ENCODE peak calls at places on chromosomes 4 and X, in six cellular contexts. Z is A549, C is endothelial cell of umbilical vein, N is K562, E is GM12878, B is HepG2. L is an unnamed sample.

GRCh38 chrX:129791961-129792570 is 12.3 kb downstream of the SASH3 start:
- DNase-seq in E (no peak), N (no peak), B (no peak), C (no peak), Z (no peak), L (no peak)

GRCh38 chr4:2660596-2661211 is 95.4 kb downstream of the TNIP2 start:
- DNase-seq in N (no peak), Z (no peak), B (no peak), C (no peak), E (no peak), L (no peak)

GRCh38 chr4:42855779-42856178 is 36.7 kb upstream of the GRXCR1 start:
- DNase-seq in C (no peak), E (no peak), B (no peak), N (no peak), Z (no peak), L (peak; percentile 8)

GRCh38 chr4:126051709-126052424 is 737.1 kb downstream of the FAT4 start:
- DNase-seq in B (no peak), E (no peak), Z (no peak), N (no peak), C (peak; percentile 60), L (no peak)

GRCh38 chr4:157221895-157222763 is 1.6 kb downstream of the GRIA2 start:
- DNase-seq in E (no peak), C (peak; percentile 11), Z (no peak), B (no peak), N (no peak), L (no peak)

GRCh38 chr4:107213880-107214279 is 177.8 kb upstream of the DKK2 start:
- DNase-seq in E (no peak), Z (no peak), B (no peak), C (no peak), N (no peak), L (no peak)

GRCh38 chrX:104187931-104188330 is 21.7 kb downstream of the FAM199X start:
- DNase-seq in Z (no peak), N (no peak), B (no peak), E (no peak), C (no peak), L (no peak)

GRCh38 chrX:43971966-43972961 is 926 bp downstream of the NDP start:
- DNase-seq in C (peak; percentile 40), Z (no peak), B (no peak), E (no peak), N (no peak), L (no peak)

GRCh38 chr4:186217733-186218293 is 9.5 kb upstream of the KLKB1 start:
- DNase-seq in B (no peak), C (no peak), E (no peak), Z (no peak), N (no peak), L (no peak)

GRCh38 chr4:5051210-5051691 is at the start of gene STK32B:
- DNase-seq in C (peak; percentile 63), Z (peak; percentile 64), E (no peak), N (peak; percentile 67), B (no peak), L (peak; percentile 93)

GRCh38 chrX:154321624-154322023 is 26.0 kb downstream of the TKTL1 start:
- DNase-seq in B (peak; percentile 5), C (no peak), E (no peak), Z (no peak), N (peak; percentile 17), L (no peak)

GRCh38 chr4:14022428-14022827 is 394.9 kb upstream of the BOD1L1 start:
- DNase-seq in Z (no peak), C (no peak), B (no peak), N (no peak), E (no peak), L (no peak)

GRCh38 chrX:68440940-68441339 is 7.6 kb upstream of the OPHN1 start:
- DNase-seq in B (peak; percentile 12), Z (no peak), N (peak; percentile 20), C (peak; percentile 85), E (no peak), L (no peak)

DNA sequence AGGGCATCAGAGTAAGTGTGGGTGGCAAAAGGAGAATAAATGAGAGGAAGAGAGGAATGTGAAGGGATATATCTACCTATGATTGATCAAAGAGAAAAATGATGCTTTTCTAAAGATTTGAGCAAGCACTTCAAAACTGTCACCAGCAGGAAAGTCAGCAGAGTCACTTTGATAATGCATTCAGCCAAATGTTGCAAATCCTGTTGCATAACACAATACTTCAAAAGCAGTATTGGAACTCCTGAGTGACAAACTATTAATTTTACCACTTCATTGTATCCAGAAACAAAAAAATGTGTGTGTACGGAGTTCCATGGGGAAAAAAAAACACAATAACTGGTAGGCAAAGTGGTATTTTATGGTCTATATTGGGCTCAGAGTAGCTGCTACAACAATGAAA is 160.3 kb downstream of the EMCN start:
- DNase-seq in E (no peak), B (no peak), N (no peak), C (no peak), Z (no peak), L (peak; percentile 7)
- TF ChIP-seq MYC in E (no peak), B (no peak), N (no peak), C (no peak), Z (no peak), L (no peak)

GRCh38 chr4:56979674-56980073 is 978 bp downstream of the POLR2B start:
- DNase-seq in C (peak; percentile 44), N (no peak), B (peak; percentile 31), Z (no peak), E (no peak), L (peak; percentile 65)
- TF ChIP-seq POLR2A in C (no peak), N (no peak), B (no peak), Z (no peak), E (no peak), L (no peak)

GRCh38 chrX:13693341-13693871 is 4.5 kb downstream of the RAB9A start:
- DNase-seq in E (no peak), Z (no peak), N (no peak), B (no peak), C (no peak), L (no peak)
- H3K4me3 ChIP-seq in E (peak overlapping the region; percentile 66), Z (no peak overlapping the region), N (no peak overlapping the region), B (no peak overlapping the region), C (no peak overlapping the region), L (no peak overlapping the region)

GRCh38 chr4:111540661-111541060 is 604.6 kb upstream of the FAM241A start:
- DNase-seq in E (no peak), Z (no peak), B (no peak), C (no peak), N (no peak), L (no peak)

GRCh38 chr4:111537165-111537564 is 608.1 kb upstream of the FAM241A start:
- DNase-seq in E (no peak), B (no peak), Z (no peak), N (no peak), C (no peak), L (no peak)

GRCh38 chr4:111546881-111547280 is 598.4 kb upstream of the FAM241A start:
- DNase-seq in E (no peak), B (no peak), C (peak; percentile 10), Z (no peak), N (no peak), L (no peak)

GRCh38 chr4:111537861-111538260 is 607.4 kb upstream of the FAM241A start:
- DNase-seq in E (no peak), C (no peak), B (no peak), N (no peak), Z (no peak), L (no peak)

GRCh38 chr4:111542056-111542455 is 603.2 kb upstream of the FAM241A start:
- DNase-seq in Z (no peak), B (no peak), N (no peak), E (no peak), C (no peak), L (no peak)
- TF ChIP-seq MYC in Z (no peak), B (no peak), N (no peak), E (no peak), C (no peak), L (no peak)

GRCh38 chr4:88136249-88136648 is 22.2 kb downstream of the ABCG2 start:
- DNase-seq in Z (no peak), B (no peak), C (no peak), E (no peak), N (no peak), L (no peak)
- TF ChIP-seq POLR2A in Z (no peak), B (no peak), C (no peak), E (no peak), N (no peak), L (no peak)

GRCh38 chrX:131747173-131747572 is 203.3 kb downstream of the OR13H1 start:
- DNase-seq in Z (peak; percentile 62), C (no peak), E (peak; percentile 98), N (no peak), B (no peak), L (no peak)

GRCh38 chrX:131752493-131753198 is 208.8 kb downstream of the OR13H1 start:
- DNase-seq in C (no peak), E (peak; percentile 87), N (no peak), Z (no peak), B (no peak), L (no peak)
- H3K4me3 ChIP-seq in C (no peak overlapping the region), E (peak overlapping the region; percentile 38), N (no peak overlapping the region), Z (peak overlapping the region; percentile 45), B (no peak overlapping the region), L (no peak overlapping the region)